ENCODE peak calls at places on chromosomes 6 and 20, in ten cellular contexts. V is body of pancreas, O is MM.1S, D is colonic mucosa, Z is tibial nerve, Y is heart left ventricle, I is astrocyte of the spinal cord, T is dorsolateral prefrontal cortex, F is AG09309, A is WTC11. U is an unnamed sample.
A peak's percentile ranks its signal among the peaks of the same experiment; 100 is the strongest.

GRCh38 chr6:125533710-125534397 is 215.6 kb upstream of the HEY2 start:
- DNase-seq in F (no peak), V (no peak), D (no peak), Z (no peak), O (no peak), I (peak; percentile 6), Y (no peak), T (no peak), A (peak; percentile 52), U (no peak)

GRCh38 chr6:47288245-47289090 is 21.2 kb downstream of the TNFRSF21 start:
- DNase-seq in T (no peak), Y (no peak), O (no peak), Z (no peak), F (no peak), V (no peak), A (no peak), D (no peak), I (no peak), U (no peak)

GRCh38 chr6:134035823-134036296 is 16.6 kb downstream of the SLC2A12 start:
- DNase-seq in T (peak; percentile 53), Y (no peak), O (peak; percentile 38), A (no peak), F (no peak), Z (no peak), V (peak; percentile 58), I (peak; percentile 84), D (peak; percentile 59), U (no peak)

GRCh38 chr6:163355471-163355991 is 59.0 kb upstream of the QKI start:
- DNase-seq in O (no peak), Z (peak; percentile 27), F (no peak), T (peak; percentile 74), D (peak; percentile 34), A (no peak), Y (peak; percentile 77), V (no peak), I (peak; percentile 81), U (no peak)

GRCh38 chr6:53673138-53673801 is 7.7 kb upstream of the KLHL31 start:
- DNase-seq in Y (no peak), O (no peak), F (no peak), V (peak; percentile 36), D (no peak), T (no peak), A (no peak), Z (no peak), I (peak; percentile 78), U (no peak)

GRCh38 chr6:33857301-33858052 is 53.7 kb upstream of the MLN start:
- DNase-seq in D (no peak), A (no peak), F (no peak), T (no peak), V (no peak), O (no peak), I (no peak), Z (no peak), Y (no peak), U (no peak)

GRCh38 chr6:109008537-109008950 is 86.1 kb downstream of the SESN1 start:
- DNase-seq in D (no peak), T (no peak), F (no peak), V (no peak), I (no peak), O (no peak), Y (no peak), Z (no peak), A (no peak), U (no peak)

GRCh38 chr20:6611911-6612614 is 155.4 kb upstream of the BMP2 start:
- DNase-seq in D (no peak), Y (no peak), Z (no peak), I (no peak), A (no peak), O (no peak), F (no peak), T (no peak), V (no peak), U (no peak)

GRCh38 chr20:57313951-57314350 is 15.7 kb upstream of the SPO11 start:
- DNase-seq in V (no peak), T (no peak), A (no peak), Z (no peak), F (no peak), Y (no peak), O (no peak), D (no peak), I (no peak), U (no peak)

DNA sequence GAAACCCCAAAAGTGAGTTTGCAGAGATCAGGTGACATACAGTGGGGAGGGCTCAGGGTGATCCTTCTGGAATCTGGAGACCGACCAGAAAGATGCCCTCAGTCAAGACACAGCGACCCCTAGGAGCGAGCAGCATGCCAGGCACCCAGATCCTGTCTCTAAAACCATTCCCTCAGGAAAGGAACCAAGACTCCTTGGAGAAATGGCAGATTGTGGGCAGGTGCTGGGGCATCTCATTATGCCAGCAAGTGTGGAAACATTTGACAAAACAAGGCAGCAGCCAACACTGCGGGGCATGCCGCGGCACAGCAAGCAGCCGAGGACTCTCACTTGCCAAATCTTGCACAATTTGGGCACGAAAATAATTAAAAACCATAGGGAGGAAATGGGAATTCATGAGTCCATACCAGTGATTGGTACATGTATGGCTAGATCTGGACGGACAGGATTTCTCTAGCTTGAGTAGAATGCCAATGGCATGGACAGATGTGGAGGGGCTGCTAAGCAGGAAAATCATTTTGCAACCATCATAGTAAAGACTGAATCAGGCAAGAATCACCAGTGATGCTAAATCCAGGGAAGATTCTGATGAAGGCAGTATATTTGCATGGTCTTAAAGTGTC is 76.9 kb downstream of the GINS1 start:
- DNase-seq in O (no peak), F (no peak), T (no peak), D (no peak), Y (no peak), A (no peak), Z (no peak), V (no peak), I (no peak), U (no peak)
- TF ChIP-seq CTCF in O (no peak), F (no peak), T (peak; percentile 26), D (no peak), Y (no peak), A (no peak), Z (no peak), V (no peak), I (no peak), U (no peak)

DNA sequence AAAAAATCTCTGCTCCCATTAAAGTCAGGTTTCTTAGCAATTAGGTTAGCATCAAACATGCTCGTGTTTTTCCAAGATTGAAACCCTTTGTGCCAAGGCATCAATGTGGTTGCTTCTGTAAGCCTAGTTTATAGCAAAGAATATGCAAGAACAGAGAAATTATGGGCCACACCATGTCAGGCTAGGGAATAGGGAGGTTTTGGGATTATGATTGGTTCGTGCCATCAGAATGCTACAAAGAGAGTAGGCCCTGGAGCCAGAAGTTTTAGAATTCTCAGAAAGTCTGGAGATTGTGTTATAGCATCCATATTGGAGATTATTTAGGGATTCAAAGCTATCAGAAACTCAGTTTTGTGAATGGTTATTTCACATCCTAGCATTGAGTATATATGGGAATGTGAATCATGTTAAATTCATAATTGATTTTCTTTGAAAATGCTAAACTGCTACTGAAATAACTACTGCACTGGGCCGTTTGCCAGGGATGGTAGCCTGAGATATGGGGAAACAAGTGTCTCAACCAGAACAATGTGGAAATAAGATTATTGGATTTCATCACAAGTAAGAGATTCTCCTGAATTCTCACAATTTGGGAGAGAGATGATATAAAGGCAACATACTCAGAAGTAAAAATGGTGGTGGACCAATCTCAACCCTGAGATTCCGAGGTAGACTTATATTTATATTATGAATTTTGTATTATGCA is 45.3 kb downstream of the ZNF292 start:
- DNase-seq in D (no peak), V (no peak), Z (no peak), A (no peak), T (no peak), O (no peak), Y (no peak), I (no peak), F (peak; percentile 32), U (no peak)
- TF ChIP-seq CTCF in D (no peak), V (no peak), Z (no peak), A (no peak), T (no peak), O (no peak), Y (no peak), I (no peak), F (no peak), U (no peak)

DNA sequence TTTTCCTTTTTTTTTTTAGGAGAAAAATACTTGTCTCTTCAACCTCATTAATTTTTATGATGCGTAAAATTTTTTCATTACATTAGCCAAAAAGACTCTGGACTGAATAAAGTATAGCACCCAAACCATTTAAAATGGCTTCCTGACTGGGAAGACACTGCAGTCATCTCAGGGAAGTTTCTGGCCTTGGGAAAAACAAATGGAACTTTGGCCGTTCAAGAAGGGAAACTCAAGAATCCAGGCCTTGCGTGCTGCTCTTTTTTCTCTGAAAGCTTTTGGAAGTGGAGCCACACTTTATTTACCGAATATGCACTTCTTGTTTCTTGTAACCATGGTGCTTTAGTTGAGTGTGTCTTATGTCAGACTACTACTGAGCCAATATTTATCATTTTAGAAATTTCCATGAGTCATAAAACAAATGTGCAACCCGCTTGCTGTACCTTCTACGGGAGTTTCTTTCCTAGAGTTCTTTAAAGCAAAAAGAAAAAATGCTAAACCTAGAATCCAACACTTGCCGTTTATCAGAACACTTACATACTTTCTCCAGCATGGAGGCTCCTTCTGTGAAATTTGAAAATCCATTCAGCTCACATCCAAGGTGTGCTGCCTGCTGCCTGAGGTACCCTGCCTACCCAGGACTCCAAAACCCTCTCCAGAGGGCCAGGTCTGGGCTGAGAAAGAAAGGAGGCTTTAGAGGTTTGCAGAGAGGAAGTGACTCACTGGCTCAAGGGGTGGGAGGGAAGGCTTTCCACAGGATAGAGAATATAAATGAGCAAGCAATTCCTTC is 11.5 kb upstream of the DSTN start:
- DNase-seq in A (no peak), T (no peak), I (peak; percentile 95), D (peak; percentile 34), V (peak; percentile 57), O (no peak), Z (no peak), Y (peak; percentile 63), F (peak; percentile 69), U (no peak)
- TF ChIP-seq CTCF in A (no peak), T (no peak), I (no peak), D (no peak), V (no peak), O (no peak), Z (no peak), Y (no peak), F (no peak), U (no peak)

GRCh38 chr6:136036071-136036380 is 184.5 kb downstream of the PDE7B start:
- DNase-seq in T (no peak), O (no peak), V (no peak), Z (no peak), I (no peak), F (no peak), Y (no peak), D (no peak), A (no peak), U (no peak)

GRCh38 chr6:136034422-136034821 is 182.9 kb downstream of the PDE7B start:
- DNase-seq in O (no peak), F (no peak), V (no peak), I (no peak), Y (no peak), T (no peak), Z (no peak), A (no peak), D (no peak), U (no peak)

GRCh38 chr6:136030131-136030530 is 178.6 kb downstream of the PDE7B start:
- DNase-seq in F (peak; percentile 56), V (no peak), Z (no peak), Y (no peak), I (no peak), D (no peak), T (no peak), O (no peak), A (no peak), U (no peak)

GRCh38 chr6:136035378-136036070 is 184.0 kb downstream of the PDE7B start:
- DNase-seq in A (no peak), F (no peak), I (peak; percentile 47), Z (no peak), O (no peak), D (no peak), T (no peak), Y (peak; percentile 43), V (no peak), U (no peak)

GRCh38 chr6:136031982-136032381 is 180.5 kb downstream of the PDE7B start:
- DNase-seq in V (no peak), Z (no peak), I (peak; percentile 69), Y (no peak), O (no peak), T (no peak), A (no peak), F (no peak), D (no peak), U (peak; percentile 17)
- TF ChIP-seq CTCF in V (no peak), Z (peak; percentile 17), I (peak; percentile 73), Y (peak; percentile 62), O (peak; percentile 38), T (peak; percentile 65), A (no peak), F (peak; percentile 72), D (peak; percentile 26), U (no peak)